ENCODE peak calls at places on chromosomes 13 and 19, in ten cellular contexts. E is left ventricle myocardium inferior; V is spleen; J is lower lobe of right lung; R is cardiac muscle cell; M is astrocyte; Z is heart right ventricle; Y is uterus; G is CD4-positive, alpha-beta T cell; B is CD8-positive, alpha-beta T cell. W is an unnamed sample. For H3K27me3, the result is how much of the 10 kb centered on the place peaks cover.

GRCh38 chr19:48450441-48450840 is 4.7 kb downstream of the GRWD1 start:
- DNase-seq in Z (no peak), E (no peak), G (no peak), R (no peak), Y (no peak), M (no peak), J (no peak), V (no peak), B (no peak), W (no peak)

GRCh38 chr13:76222511-76222910 is 586.4 kb downstream of the LMO7 start:
- DNase-seq in Z (no peak), B (no peak), Y (no peak), G (no peak), M (peak), V (no peak), J (no peak), R (no peak), E (no peak), W (no peak)

GRCh38 chr19:31338069-31338767 is 11.0 kb downstream of the TSHZ3 start:
- DNase-seq in Y (peak), M (peak), Z (peak), E (peak), R (peak), G (no peak), V (no peak), B (no peak), J (no peak), W (no peak)

GRCh38 chr19:6475321-6476108 is 6.1 kb downstream of the DENND1C start:
- DNase-seq in E (no peak), Z (no peak), B (no peak), G (no peak), R (no peak), Y (no peak), V (no peak), J (no peak), M (no peak), W (no peak)

GRCh38 chr13:70249332-70250064 is 141.2 kb upstream of the KLHL1 start:
- DNase-seq in V (no peak), Y (no peak), R (peak), G (no peak), J (no peak), B (no peak), M (peak), Z (no peak), E (no peak), W (peak)

GRCh38 chr13:107457686-107458085 is 757.6 kb downstream of the LIG4 start:
- DNase-seq in B (no peak), M (peak), R (no peak), V (no peak), G (no peak), Z (no peak), E (no peak), Y (no peak), J (no peak), W (no peak)

GRCh38 chr19:16041571-16042386 is 34.5 kb upstream of the TPM4 start:
- DNase-seq in Y (peak), R (peak), V (peak), B (peak), J (peak), G (peak), E (peak), Z (peak), M (peak), W (peak)

GRCh38 chr13:29905845-29906244 is 55.4 kb upstream of the UBL3 start:
- DNase-seq in M (peak), Y (no peak), Z (no peak), E (no peak), V (no peak), R (peak), J (peak), G (no peak), B (no peak), W (peak)

GRCh38 chr13:29758591-29759114 is 91.8 kb downstream of the UBL3 start:
- DNase-seq in G (peak), V (no peak), M (no peak), Y (no peak), R (peak), Z (no peak), E (no peak), B (peak), J (peak), W (peak)

GRCh38 chr19:10289167-10289835 is 451 bp upstream of the ICAM5 start:
- DNase-seq in Y (no peak), R (peak), G (peak), V (peak), J (peak), E (no peak), B (peak), Z (no peak), M (no peak), W (no peak)

GRCh38 chr19:33085570-33086128 is 4.7 kb downstream of the GPATCH1 start:
- DNase-seq in Z (no peak), G (no peak), V (no peak), J (no peak), R (no peak), E (no peak), Y (no peak), M (no peak), B (no peak), W (no peak)

GRCh38 chr19:38715540-38715939 is 28.7 kb downstream of the CAPN12 start:
- DNase-seq in J (no peak), M (no peak), Z (peak), E (peak), B (no peak), G (no peak), V (no peak), Y (no peak), R (no peak), W (no peak)

GRCh38 chr13:97372929-97373328 is 61.0 kb upstream of the RAP2A start:
- DNase-seq in Z (no peak), Y (no peak), R (no peak), G (no peak), B (no peak), E (no peak), J (no peak), M (no peak), V (no peak), W (no peak)

GRCh38 chr13:39892731-39893293 is 237.3 kb downstream of the COG6 start:
- DNase-seq in Y (peak), R (peak), J (no peak), M (no peak), E (peak), G (peak), V (no peak), Z (peak), B (no peak), W (no peak)

GRCh38 chr13:46210362-46211083 is 1.2 kb upstream of the LRRC63 start:
- DNase-seq in Y (no peak), B (no peak), M (no peak), E (no peak), V (no peak), G (no peak), J (no peak), R (no peak), Z (no peak), W (no peak)

GRCh38 chr13:59492030-59492636 is 671.6 kb downstream of the DIAPH3 start:
- DNase-seq in J (no peak), M (no peak), E (no peak), Z (no peak), V (no peak), R (no peak), Y (no peak), B (no peak), G (no peak), W (no peak)

GRCh38 chr19:43765109-43765876 is 10.5 kb upstream of the SMG9 start:
- DNase-seq in V (peak), E (no peak), Z (peak), R (peak), M (peak), G (peak), B (peak), J (no peak), Y (peak), W (peak)

GRCh38 chr13:73880365-73880764 is 253.8 kb downstream of the KLF12 start:
- DNase-seq in Z (no peak), M (peak), E (no peak), J (no peak), V (no peak), B (no peak), Y (no peak), G (no peak), R (peak), W (no peak)

GRCh38 chr13:51955281-51955771 is 55.9 kb downstream of the ATP7B start:
- DNase-seq in R (no peak), G (no peak), Y (no peak), M (no peak), J (no peak), E (no peak), V (no peak), Z (no peak), B (no peak), W (no peak)

GRCh38 chr19:45499196-45500180 is 1.2 kb downstream of the PPM1N start:
- DNase-seq in J (peak), G (peak), Y (no peak), Z (peak), B (peak), R (peak), E (no peak), M (no peak), V (peak), W (no peak)

GRCh38 chr13:68923995-68924394 is 1183.6 kb upstream of the ATXN8OS start:
- DNase-seq in Y (no peak), R (no peak), G (no peak), V (no peak), M (no peak), E (no peak), Z (no peak), J (no peak), B (no peak), W (no peak)

GRCh38 chr19:8319807-8320520 is 1.2 kb downstream of the NDUFA7 start:
- DNase-seq in M (no peak), E (no peak), J (no peak), V (no peak), G (no peak), Z (no peak), R (no peak), B (no peak), Y (no peak), W (no peak)

GRCh38 chr13:42007844-42008243 is 40.6 kb upstream of the DGKH start:
- DNase-seq in M (peak), V (no peak), Z (no peak), B (no peak), R (peak), G (no peak), J (no peak), E (no peak), Y (no peak), W (peak)

GRCh38 chr13:77896536-77896935 is 22.1 kb downstream of the EDNRB start:
- DNase-seq in V (no peak), J (no peak), B (no peak), Z (no peak), M (peak), E (no peak), R (peak), G (no peak), Y (peak), W (no peak)

GRCh38 chr19:44596428-44597130 is 16.8 kb upstream of the IGSF23 start:
- DNase-seq in Z (no peak), M (no peak), E (no peak), B (no peak), R (no peak), V (no peak), J (no peak), G (no peak), Y (no peak), W (no peak)

GRCh38 chr19:47801270-47801669 is 3.1 kb downstream of the TPRX1 start:
- DNase-seq in Y (no peak), V (no peak), J (no peak), R (no peak), B (no peak), Z (no peak), M (no peak), E (no peak), G (no peak), W (no peak)

GRCh38 chr13:21735621-21736401 is 64.9 kb downstream of the FGF9 start:
- DNase-seq in Z (peak), Y (no peak), E (peak), V (no peak), M (no peak), G (no peak), R (no peak), B (no peak), J (no peak), W (no peak)

GRCh38 chr13:28531956-28532225 is 37.0 kb upstream of the FLT1 start:
- DNase-seq in E (no peak), Y (no peak), Z (no peak), G (no peak), V (no peak), J (no peak), B (no peak), R (no peak), M (no peak), W (no peak)
- H3K27me3 ChIP-seq in E (half or more), Y (under half), Z (under half), G (half or more), V (half or more), J (under half), B (under half), R (under half), M (under half), W (under half)

DNA sequence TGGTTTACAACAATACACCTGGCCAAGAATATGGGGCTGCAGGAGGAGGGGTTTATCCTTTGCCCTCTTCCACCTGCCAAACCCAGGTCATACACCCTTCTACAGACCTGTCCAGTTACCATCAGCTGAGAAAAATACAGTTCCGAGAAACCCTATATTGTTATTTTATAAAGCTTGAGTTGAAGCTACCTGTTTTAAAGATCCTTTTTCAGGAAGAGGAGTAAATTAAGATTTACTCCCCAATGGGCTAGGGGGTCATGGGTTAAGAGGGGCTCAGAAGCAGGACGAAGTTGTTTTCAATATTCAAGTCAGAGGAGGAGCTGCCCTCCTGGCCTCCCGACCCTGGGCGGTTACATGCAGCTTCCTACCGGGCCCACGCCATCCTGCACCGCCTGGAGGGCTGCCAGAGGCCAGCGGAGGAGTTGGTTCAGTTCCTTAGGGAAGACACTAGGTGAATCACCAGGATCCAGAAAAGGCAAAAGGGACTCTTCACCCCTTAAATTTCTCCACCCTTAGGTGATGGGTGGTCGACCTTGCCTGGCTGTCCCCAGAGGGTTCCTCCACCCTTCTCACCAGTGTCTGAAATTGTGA is 1.3 kb downstream of the GJB2 start:
- DNase-seq in Z (no peak), V (no peak), M (no peak), R (peak), B (no peak), Y (no peak), G (no peak), E (no peak), J (no peak), W (no peak)
- H3K27me3 ChIP-seq in Z (under half), V (half or more), M (under half), R (half or more), B (under half), Y (under half), G (half or more), E (half or more), J (half or more), W (under half)

GRCh38 chr13:113861433-113862030 is 2.3 kb downstream of the GAS6 start:
- DNase-seq in B (no peak), E (no peak), J (peak), M (no peak), Y (peak), G (no peak), V (no peak), Z (no peak), R (no peak), W (peak)

GRCh38 chr13:113860579-113861432 is 3.1 kb downstream of the GAS6 start:
- DNase-seq in R (peak), M (no peak), G (no peak), E (no peak), Y (peak), V (no peak), J (peak), Z (no peak), B (no peak), W (no peak)

GRCh38 chr13:113862191-113862765 is 1.6 kb downstream of the GAS6 start:
- DNase-seq in G (no peak), V (no peak), B (no peak), E (no peak), M (no peak), Y (peak), R (no peak), Z (no peak), J (peak), W (peak)

GRCh38 chr13:113859311-113860050 is 4.4 kb downstream of the GAS6 start:
- DNase-seq in E (no peak), M (no peak), G (no peak), J (no peak), Z (no peak), R (no peak), Y (peak), V (no peak), B (no peak), W (no peak)

DNA sequence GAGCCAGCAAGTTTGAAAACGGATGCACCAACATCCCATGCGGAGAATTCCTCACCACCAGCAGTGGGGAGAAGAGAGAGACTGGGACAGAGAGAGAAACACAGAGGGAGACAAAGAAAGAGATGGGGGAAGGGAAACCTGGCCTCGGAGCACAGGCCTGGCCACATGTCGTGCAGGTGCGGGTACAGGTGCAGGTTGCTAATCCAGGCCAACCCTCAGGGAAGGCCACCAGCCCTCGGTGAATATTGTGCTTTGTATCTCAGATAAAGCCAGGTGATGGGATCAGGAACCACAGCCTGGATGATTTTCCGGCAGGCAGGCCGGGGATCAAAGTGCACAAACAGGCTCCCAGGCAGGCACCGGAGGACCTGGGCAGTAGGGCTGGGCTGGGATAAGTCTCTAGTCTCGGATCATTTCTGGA is 3.8 kb downstream of the GAS6 start:
- DNase-seq in B (no peak), J (no peak), M (no peak), V (no peak), G (no peak), Y (no peak), Z (no peak), E (no peak), R (no peak), W (no peak)
- H3K27me3 ChIP-seq in B (under half), J (under half), M (under half), V (under half), G (under half), Y (under half), Z (under half), E (under half), R (under half), W (under half)

DNA sequence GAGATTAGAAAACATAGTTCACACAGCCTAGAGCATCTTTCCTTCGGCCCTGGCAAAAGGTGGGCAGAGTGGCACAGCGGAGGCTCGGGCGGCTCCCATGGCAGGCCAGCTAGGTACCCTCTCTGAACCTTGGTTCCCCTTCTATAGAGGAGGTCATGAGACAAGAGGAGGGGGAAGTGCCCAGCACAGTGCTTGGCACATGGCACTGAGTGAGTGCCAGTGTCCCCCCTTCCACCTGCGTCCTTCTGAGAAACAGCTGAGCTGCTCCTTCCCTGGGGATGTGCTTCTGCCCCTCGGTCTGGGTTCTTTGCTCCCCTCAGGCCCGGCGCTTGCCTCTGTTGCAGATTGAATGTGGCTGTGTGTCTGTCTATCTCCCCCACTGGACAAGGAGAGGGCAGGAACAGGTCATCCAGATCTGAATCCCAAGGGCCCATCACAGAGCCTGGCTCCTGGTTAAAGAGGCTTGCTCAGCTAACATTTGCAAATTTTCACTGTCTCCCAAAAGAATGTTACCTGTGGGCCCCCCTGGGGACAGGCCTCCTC is 165.6 kb downstream of the USP12 start:
- DNase-seq in E (no peak), J (no peak), V (peak), M (no peak), Z (no peak), R (no peak), G (no peak), Y (no peak), B (no peak), W (no peak)
- H3K27me3 ChIP-seq in E (under half), J (under half), V (under half), M (under half), Z (under half), R (under half), G (under half), Y (under half), B (under half), W (under half)

GRCh38 chr13:112959701-112960542 is 9.1 kb upstream of the MCF2L start:
- DNase-seq in B (no peak), E (no peak), M (no peak), Y (no peak), J (no peak), R (no peak), V (peak), Z (no peak), G (no peak), W (no peak)
- H3K27me3 ChIP-seq in B (under half), E (under half), M (under half), Y (under half), J (under half), R (under half), V (under half), Z (under half), G (under half), W (under half)

DNA sequence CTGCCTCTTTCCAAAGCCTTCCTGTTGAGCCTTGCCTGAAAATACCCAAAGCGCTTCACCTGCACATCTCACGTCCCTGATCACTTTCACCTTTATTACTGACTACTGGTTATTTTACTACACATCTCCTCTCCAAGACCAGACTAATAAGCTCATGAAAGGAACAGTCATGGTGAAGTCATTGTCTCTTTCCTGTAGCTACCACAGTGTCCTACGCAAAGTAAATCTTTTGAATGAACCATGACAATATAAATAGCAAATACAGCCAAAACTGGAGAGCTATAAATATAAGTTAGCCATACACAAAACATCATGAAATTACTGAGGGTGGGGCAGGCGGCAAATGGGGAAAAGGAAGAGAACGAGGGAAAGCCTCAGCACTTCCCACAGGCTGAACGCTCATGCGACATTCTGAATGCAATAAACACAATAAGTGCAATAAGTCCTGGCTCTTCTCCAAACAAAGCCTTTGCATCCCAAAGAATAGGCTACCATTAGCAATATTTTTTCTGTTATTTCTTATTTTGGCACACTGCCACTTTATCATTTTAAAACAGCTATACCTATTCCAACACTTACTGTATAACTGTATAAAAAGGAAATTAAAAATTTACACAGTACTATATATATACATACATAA is 62.5 kb downstream of the TUBGCP3 start:
- DNase-seq in Y (no peak), M (no peak), V (no peak), B (no peak), J (no peak), R (no peak), G (no peak), E (no peak), Z (no peak), W (no peak)
- H3K27me3 ChIP-seq in Y (under half), M (under half), V (under half), B (under half), J (under half), R (under half), G (under half), E (under half), Z (under half), W (under half)

DNA sequence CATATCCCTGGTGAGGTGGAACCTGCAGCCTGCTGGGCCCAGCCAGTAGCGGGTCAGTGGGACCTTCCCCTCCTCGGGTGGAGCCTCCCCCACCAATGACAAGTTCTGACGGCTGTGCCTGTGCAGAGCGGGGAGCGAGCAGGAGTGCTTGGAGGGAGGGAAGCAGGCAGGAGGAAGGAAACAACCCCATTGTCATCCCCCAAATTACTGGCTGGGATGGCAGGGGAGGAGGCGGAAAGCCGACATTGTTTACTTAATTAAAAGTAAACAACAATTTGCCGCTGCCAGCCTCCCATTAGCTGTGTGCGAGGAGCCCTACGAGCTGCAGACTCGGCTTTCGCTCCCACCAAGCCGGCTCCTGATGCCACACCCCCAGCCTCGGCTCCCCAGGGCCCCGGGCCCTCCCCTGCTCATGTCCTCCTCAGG is 45.5 kb downstream of the LYL1 start:
- DNase-seq in J (peak), M (no peak), V (no peak), G (no peak), Z (no peak), E (no peak), R (no peak), B (no peak), Y (no peak), W (no peak)
- H3K27me3 ChIP-seq in J (under half), M (under half), V (under half), G (under half), Z (under half), E (under half), R (half or more), B (under half), Y (under half), W (under half)